ENCODE peak calls at places on chromosome 3, in five cellular contexts. One of them, this sample, is unnamed.

GRCh38 chr3:58530354-58530865 is 6.6 kb downstream of the ACOX2 start:
- DNase-seq in activated T-cell treated with anti-CD3 and anti-CD28 coated beads, Interleukin-2, amount 50 U/mL, for 72 hours: no peak
- DNase-seq in HuH-7.5: no peak
- DNase-seq in T-helper 9 cell: no peak
- DNase-seq in OCI-LY7: no peak
- DNase-seq in this sample: no peak

GRCh38 chr3:138348107-138348949 is at the start of gene MRAS:
- DNase-seq in OCI-LY7: no peak
- DNase-seq in HuH-7.5: peak; percentile 77
- DNase-seq in T-helper 9 cell: no peak
- DNase-seq in activated T-cell treated with anti-CD3 and anti-CD28 coated beads, Interleukin-2, amount 50 U/mL, for 72 hours: peak; percentile 51
- DNase-seq in this sample: peak; percentile 54

GRCh38 chr3:53711387-53711786 is 134.8 kb downstream of the CHDH start:
- DNase-seq in HuH-7.5: no peak
- DNase-seq in OCI-LY7: no peak
- DNase-seq in T-helper 9 cell: no peak
- DNase-seq in activated T-cell treated with anti-CD3 and anti-CD28 coated beads, Interleukin-2, amount 50 U/mL, for 72 hours: no peak
- DNase-seq in this sample: no peak

GRCh38 chr3:46999516-47000197 is 20.2 kb downstream of the NBEAL2 start:
- DNase-seq in OCI-LY7: no peak
- DNase-seq in activated T-cell treated with anti-CD3 and anti-CD28 coated beads, Interleukin-2, amount 50 U/mL, for 72 hours: no peak
- DNase-seq in HuH-7.5: no peak
- DNase-seq in T-helper 9 cell: no peak
- DNase-seq in this sample: no peak

GRCh38 chr3:143668385-143668784 is 179.9 kb downstream of the SLC9A9 start:
- DNase-seq in activated T-cell treated with anti-CD3 and anti-CD28 coated beads, Interleukin-2, amount 50 U/mL, for 72 hours: no peak
- DNase-seq in T-helper 9 cell: no peak
- DNase-seq in OCI-LY7: no peak
- DNase-seq in HuH-7.5: no peak
- DNase-seq in this sample: no peak

GRCh38 chr3:189598530-189598929 is 32.7 kb upstream of the TP63 start:
- DNase-seq in OCI-LY7: no peak
- DNase-seq in T-helper 9 cell: no peak
- DNase-seq in activated T-cell treated with anti-CD3 and anti-CD28 coated beads, Interleukin-2, amount 50 U/mL, for 72 hours: no peak
- DNase-seq in HuH-7.5: no peak
- DNase-seq in this sample: no peak

GRCh38 chr3:45123030-45123429 is 23.1 kb downstream of the CDCP1 start:
- DNase-seq in HuH-7.5: no peak
- DNase-seq in T-helper 9 cell: no peak
- DNase-seq in OCI-LY7: no peak
- DNase-seq in activated T-cell treated with anti-CD3 and anti-CD28 coated beads, Interleukin-2, amount 50 U/mL, for 72 hours: no peak
- DNase-seq in this sample: no peak

GRCh38 chr3:108221403-108221802 is 821 bp downstream of the IFT57 start:
- DNase-seq in OCI-LY7: peak; percentile 9
- DNase-seq in T-helper 9 cell: no peak
- DNase-seq in HuH-7.5: no peak
- DNase-seq in activated T-cell treated with anti-CD3 and anti-CD28 coated beads, Interleukin-2, amount 50 U/mL, for 72 hours: no peak
- DNase-seq in this sample: peak; percentile 26

GRCh38 chr3:22713936-22714335 is 489.2 kb upstream of the UBE2E2 start:
- DNase-seq in T-helper 9 cell: no peak
- DNase-seq in OCI-LY7: no peak
- DNase-seq in HuH-7.5: no peak
- DNase-seq in activated T-cell treated with anti-CD3 and anti-CD28 coated beads, Interleukin-2, amount 50 U/mL, for 72 hours: no peak
- DNase-seq in this sample: peak; percentile 3

GRCh38 chr3:183808355-183808754 is 17.0 kb downstream of the MAP6D1 start:
- DNase-seq in OCI-LY7: no peak
- DNase-seq in activated T-cell treated with anti-CD3 and anti-CD28 coated beads, Interleukin-2, amount 50 U/mL, for 72 hours: no peak
- DNase-seq in T-helper 9 cell: no peak
- DNase-seq in HuH-7.5: no peak
- DNase-seq in this sample: no peak

GRCh38 chr3:45381168-45381852 is 7.1 kb upstream of the LARS2 start:
- DNase-seq in activated T-cell treated with anti-CD3 and anti-CD28 coated beads, Interleukin-2, amount 50 U/mL, for 72 hours: no peak
- DNase-seq in HuH-7.5: no peak
- DNase-seq in T-helper 9 cell: no peak
- DNase-seq in OCI-LY7: no peak
- DNase-seq in this sample: peak; percentile 18

GRCh38 chr3:166190360-166190759 is 353.1 kb upstream of the BCHE start:
- DNase-seq in T-helper 9 cell: no peak
- DNase-seq in OCI-LY7: no peak
- DNase-seq in HuH-7.5: no peak
- DNase-seq in activated T-cell treated with anti-CD3 and anti-CD28 coated beads, Interleukin-2, amount 50 U/mL, for 72 hours: no peak
- DNase-seq in this sample: no peak

GRCh38 chr3:128878011-128878457 is 1.4 kb upstream of the ACAD9 start:
- DNase-seq in activated T-cell treated with anti-CD3 and anti-CD28 coated beads, Interleukin-2, amount 50 U/mL, for 72 hours: no peak
- DNase-seq in T-helper 9 cell: no peak
- DNase-seq in HuH-7.5: no peak
- DNase-seq in OCI-LY7: no peak
- DNase-seq in this sample: no peak

GRCh38 chr3:67719333-67719732 is 64.9 kb upstream of the SUCLG2 start:
- DNase-seq in T-helper 9 cell: no peak
- DNase-seq in OCI-LY7: no peak
- DNase-seq in HuH-7.5: no peak
- DNase-seq in activated T-cell treated with anti-CD3 and anti-CD28 coated beads, Interleukin-2, amount 50 U/mL, for 72 hours: no peak
- DNase-seq in this sample: no peak

GRCh38 chr3:66923991-66924390 is 74.1 kb upstream of the KBTBD8 start:
- DNase-seq in OCI-LY7: no peak
- DNase-seq in HuH-7.5: no peak
- DNase-seq in T-helper 9 cell: no peak
- DNase-seq in activated T-cell treated with anti-CD3 and anti-CD28 coated beads, Interleukin-2, amount 50 U/mL, for 72 hours: no peak
- DNase-seq in this sample: no peak

GRCh38 chr3:44428910-44429309 is 48.6 kb downstream of the ZNF445 start:
- DNase-seq in T-helper 9 cell: no peak
- DNase-seq in activated T-cell treated with anti-CD3 and anti-CD28 coated beads, Interleukin-2, amount 50 U/mL, for 72 hours: no peak
- DNase-seq in OCI-LY7: no peak
- DNase-seq in HuH-7.5: no peak
- DNase-seq in this sample: no peak

GRCh38 chr3:112654979-112655378 is 14.0 kb upstream of the CCDC80 start:
- DNase-seq in activated T-cell treated with anti-CD3 and anti-CD28 coated beads, Interleukin-2, amount 50 U/mL, for 72 hours: no peak
- DNase-seq in T-helper 9 cell: no peak
- DNase-seq in HuH-7.5: no peak
- DNase-seq in OCI-LY7: no peak
- DNase-seq in this sample: no peak

GRCh38 chr3:12454076-12454807 is 30.0 kb upstream of the TSEN2 start:
- DNase-seq in HuH-7.5: no peak
- DNase-seq in activated T-cell treated with anti-CD3 and anti-CD28 coated beads, Interleukin-2, amount 50 U/mL, for 72 hours: no peak
- DNase-seq in T-helper 9 cell: no peak
- DNase-seq in OCI-LY7: no peak
- DNase-seq in this sample: no peak

GRCh38 chr3:197458179-197458707 is 97.5 kb downstream of the BDH1 start:
- DNase-seq in T-helper 9 cell: peak; percentile 15
- DNase-seq in HuH-7.5: no peak
- DNase-seq in OCI-LY7: no peak
- DNase-seq in activated T-cell treated with anti-CD3 and anti-CD28 coated beads, Interleukin-2, amount 50 U/mL, for 72 hours: peak; percentile 34
- DNase-seq in this sample: no peak

GRCh38 chr3:18127181-18127863 is 297.8 kb downstream of the SATB1 start:
- DNase-seq in HuH-7.5: no peak
- DNase-seq in T-helper 9 cell: no peak
- DNase-seq in OCI-LY7: peak; percentile 93
- DNase-seq in activated T-cell treated with anti-CD3 and anti-CD28 coated beads, Interleukin-2, amount 50 U/mL, for 72 hours: no peak
- DNase-seq in this sample: peak; percentile 97